ENCODE peak calls at places on chromosome 17, in five cellular contexts. F, P, Q, K and D are unnamed samples.
A peak's percentile ranks its signal among the peaks of the same experiment; 100 is the strongest.

GRCh38 chr17:1627219-1627986 is 1.2 kb downstream of the SLC43A2 start:
- DNase-seq in F (no peak), P (peak; percentile 56), Q (no peak), K (peak; percentile 82), D (no peak)

GRCh38 chr17:66943484-66943883 is 21.0 kb upstream of the CACNG4 start:
- DNase-seq in F (no peak), P (no peak), Q (no peak), K (no peak), D (no peak)

GRCh38 chr17:8685396-8685795 is 54.9 kb upstream of the MYH10 start:
- DNase-seq in F (no peak), P (no peak), Q (no peak), K (no peak), D (peak; percentile 24)

GRCh38 chr17:39270923-39271322 is 45.2 kb upstream of the STAC2 start:
- DNase-seq in F (peak; percentile 22), P (peak; percentile 32), Q (no peak), K (peak; percentile 59), D (peak; percentile 89)

GRCh38 chr17:72305472-72305871 is 184.7 kb downstream of the SOX9 start:
- DNase-seq in F (no peak), P (no peak), Q (no peak), K (no peak), D (peak; percentile 20)

GRCh38 chr17:38442548-38442947 is 14.3 kb downstream of the ARHGAP23 start:
- DNase-seq in F (no peak), P (no peak), Q (no peak), K (no peak), D (peak; percentile 55)

GRCh38 chr17:31696184-31696602 is 162.9 kb downstream of the COPRS start:
- DNase-seq in F (no peak), P (peak; percentile 59), Q (no peak), K (no peak), D (peak; percentile 97)

GRCh38 chr17:28718317-28718672 is 627 bp upstream of the RAB34 start:
- DNase-seq in F (no peak), P (peak; percentile 68), Q (no peak), K (no peak), D (no peak)

GRCh38 chr17:7221281-7222092 is 1.7 kb downstream of the ACADVL start:
- DNase-seq in F (no peak), P (no peak), Q (no peak), K (no peak), D (no peak)

GRCh38 chr17:74383140-74383539 is 15.8 kb downstream of the GPR142 start:
- DNase-seq in F (no peak), P (no peak), Q (no peak), K (no peak), D (no peak)

GRCh38 chr17:67266496-67266895 is 21.5 kb upstream of the HELZ start:
- DNase-seq in F (no peak), P (no peak), Q (no peak), K (no peak), D (no peak)

GRCh38 chr17:29140051-29140582 is 40.1 kb downstream of the MYO18A start:
- DNase-seq in F (peak; percentile 15), P (peak; percentile 89), Q (no peak), K (peak; percentile 78), D (peak; percentile 89)

GRCh38 chr17:17503566-17504130 is 7.5 kb upstream of the RASD1 start:
- DNase-seq in F (no peak), P (no peak), Q (no peak), K (no peak), D (no peak)

GRCh38 chr17:59846391-59847165 is 46.2 kb downstream of the TUBD1 start:
- DNase-seq in F (peak; percentile 99), P (peak; percentile 62), Q (peak; percentile 100), K (peak; percentile 53), D (peak; percentile 84)

GRCh38 chr17:63698381-63698885 is 1.5 kb downstream of the LIMD2 start:
- DNase-seq in F (no peak), P (no peak), Q (no peak), K (peak; percentile 65), D (no peak)

GRCh38 chr17:74119960-74120359 is 83.5 kb upstream of the RPL38 start:
- DNase-seq in F (no peak), P (no peak), Q (no peak), K (no peak), D (no peak)

GRCh38 chr17:66893382-66893781 is 58.5 kb downstream of the CACNG5 start:
- DNase-seq in F (no peak), P (no peak), Q (no peak), K (no peak), D (no peak)

GRCh38 chr17:42287305-42288077 is 807 bp upstream of the STAT5A start:
- DNase-seq in F (no peak), P (peak; percentile 26), Q (no peak), K (no peak), D (peak; percentile 66)

GRCh38 chr17:38879878-38880727 is 10.2 kb downstream of the LASP1 start:
- DNase-seq in F (peak; percentile 90), P (peak; percentile 98), Q (peak; percentile 93), K (peak; percentile 57), D (peak; percentile 89)

GRCh38 chr17:9443811-9444210 is 131.8 kb downstream of the STX8 start:
- DNase-seq in F (no peak), P (no peak), Q (no peak), K (no peak), D (no peak)

GRCh38 chr17:27920569-27920968 is 27.4 kb upstream of the LYRM9 start:
- DNase-seq in F (no peak), P (no peak), Q (no peak), K (no peak), D (no peak)

GRCh38 chr17:2412561-2413021 is 11.7 kb upstream of the MNT start:
- DNase-seq in F (no peak), P (peak; percentile 58), Q (no peak), K (no peak), D (peak; percentile 77)

GRCh38 chr17:8060274-8060673 is 21.4 kb downstream of the ALOX15B start:
- DNase-seq in F (peak; percentile 93), P (peak; percentile 91), Q (no peak), K (peak; percentile 80), D (peak; percentile 84)

GRCh38 chr17:8893621-8894020 is 26.1 kb upstream of the PIK3R6 start:
- DNase-seq in F (no peak), P (no peak), Q (no peak), K (no peak), D (no peak)

GRCh38 chr17:63120406-63120805 is 154.4 kb downstream of the TANC2 start:
- DNase-seq in F (peak; percentile 60), P (no peak), Q (peak; percentile 54), K (no peak), D (peak; percentile 47)

GRCh38 chr17:38719284-38719942 is 10.7 kb upstream of the CISD3 start:
- DNase-seq in F (no peak), P (peak; percentile 88), Q (no peak), K (no peak), D (no peak)

GRCh38 chr17:3683054-3683511 is 12.9 kb downstream of the P2RX5 start:
- DNase-seq in F (peak; percentile 35), P (peak; percentile 82), Q (no peak), K (peak; percentile 78), D (peak; percentile 56)

GRCh38 chr17:50844117-50844700 is 8.8 kb downstream of the WFIKKN2 start:
- DNase-seq in F (no peak), P (no peak), Q (peak; percentile 4), K (no peak), D (no peak)

GRCh38 chr17:11618861-11619566 is 20.7 kb downstream of the DNAH9 start:
- DNase-seq in F (peak; percentile 43), P (no peak), Q (no peak), K (no peak), D (no peak)

GRCh38 chr17:56756536-56756935 is 77.2 kb downstream of the C17orf67 start:
- DNase-seq in F (peak; percentile 75), P (no peak), Q (peak; percentile 55), K (no peak), D (peak; percentile 95)

GRCh38 chr17:4365628-4366311 is 705 bp downstream of the UBE2G1 start:
- DNase-seq in F (no peak), P (peak; percentile 83), Q (no peak), K (peak; percentile 62), D (peak; percentile 59)

GRCh38 chr17:8966926-8967325 is 1.4 kb upstream of the PIK3R5 start:
- DNase-seq in F (no peak), P (no peak), Q (no peak), K (no peak), D (no peak)

GRCh38 chr17:28368306-28368831 is 1.7 kb downstream of the VTN start:
- DNase-seq in F (no peak), P (no peak), Q (no peak), K (no peak), D (no peak)

GRCh38 chr17:82674656-82675475 is 23.6 kb downstream of the RAB40B start:
- DNase-seq in F (no peak), P (no peak), Q (no peak), K (peak; percentile 26), D (no peak)

GRCh38 chr17:75404223-75404738 is 1.2 kb downstream of the GRB2 start:
- DNase-seq in F (peak; percentile 90), P (peak; percentile 94), Q (peak; percentile 63), K (peak; percentile 83), D (peak; percentile 94)
- H3K4me1 ChIP-seq in F (peaks cover 14% of the 10 kb centered on the region), P (peaks cover 5% of the 10 kb centered on the region), Q (peaks cover 11% of the 10 kb centered on the region), K (peaks cover 51% of the 10 kb centered on the region), D (peaks cover 17% of the 10 kb centered on the region)

DNA sequence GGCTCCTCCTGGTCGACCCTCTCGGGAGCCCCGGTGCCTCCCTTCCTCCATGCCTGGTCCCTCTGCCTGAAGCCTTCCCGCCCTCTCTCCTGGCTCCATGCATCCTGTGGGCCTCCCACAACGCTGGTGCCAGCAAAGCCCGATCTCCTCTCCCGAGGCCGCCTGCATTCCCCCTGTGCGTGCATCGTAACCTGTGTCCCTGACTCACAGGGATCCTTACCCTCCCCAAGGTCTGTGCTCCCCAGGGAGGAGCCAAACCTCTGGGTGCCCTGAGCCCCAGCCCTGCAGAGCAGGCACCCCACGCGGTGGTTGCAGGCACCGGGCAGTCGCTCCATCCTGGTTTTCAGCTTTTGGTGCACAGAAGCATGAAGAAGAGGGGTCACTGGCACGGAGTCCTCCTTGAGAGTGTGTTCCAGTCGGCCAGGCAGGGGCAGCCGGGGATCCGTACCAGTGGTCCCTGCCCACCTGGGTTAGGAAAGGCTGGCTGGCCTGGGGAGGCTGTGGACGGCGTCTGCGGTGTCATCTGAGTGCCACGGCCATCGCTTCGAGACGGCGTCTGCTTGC is 1.8 kb upstream of the ENPP7 start:
- DNase-seq in F (no peak), P (no peak), Q (no peak), K (no peak), D (no peak)
- H3K9me2 ChIP-seq in F (no peaks in the 10 kb centered on the region), P (no peaks in the 10 kb centered on the region), Q (no peaks in the 10 kb centered on the region), K (no peaks in the 10 kb centered on the region), D (no peaks in the 10 kb centered on the region)

GRCh38 chr17:44113382-44113781 is 10.1 kb downstream of the HDAC5 start:
- DNase-seq in F (no peak), P (no peak), Q (no peak), K (no peak), D (no peak)
- H3K4me1 ChIP-seq in F (peaks cover 20% of the 10 kb centered on the region), P (peaks cover 38% of the 10 kb centered on the region), Q (peaks cover 38% of the 10 kb centered on the region), K (peaks cover 26% of the 10 kb centered on the region), D (peaks cover 29% of the 10 kb centered on the region)

GRCh38 chr17:78392295-78392694 is 13.8 kb downstream of the PGS1 start:
- DNase-seq in F (no peak), P (no peak), Q (no peak), K (no peak), D (no peak)

GRCh38 chr17:78395186-78395585 is 16.7 kb downstream of the PGS1 start:
- DNase-seq in F (no peak), P (no peak), Q (no peak), K (no peak), D (no peak)

GRCh38 chr17:78391843-78392242 is 13.4 kb downstream of the PGS1 start:
- DNase-seq in F (peak; percentile 81), P (no peak), Q (peak; percentile 83), K (no peak), D (peak; percentile 73)

GRCh38 chr17:78396436-78397335 is 18.2 kb downstream of the PGS1 start:
- DNase-seq in F (no peak), P (no peak), Q (no peak), K (no peak), D (no peak)

GRCh38 chr17:78394209-78394608 is 15.8 kb downstream of the PGS1 start:
- DNase-seq in F (no peak), P (no peak), Q (no peak), K (no peak), D (no peak)
- H3K9me2 ChIP-seq in F (no peaks in the 10 kb centered on the region), P (no peaks in the 10 kb centered on the region), Q (no peaks in the 10 kb centered on the region), K (no peaks in the 10 kb centered on the region), D (no peaks in the 10 kb centered on the region)